ENCODE peak calls at places on chromosomes 16 and 17, in seven cellular contexts. S, C, F, B, W, T and P are unnamed samples.

GRCh38 chr16:85473909-85474640 is 139.0 kb upstream of the GSE1 start:
- DNase-seq in S (no peak), C (no peak), B (no peak), F (no peak), W (no peak), T (peak; percentile 52), P (no peak)

GRCh38 chr17:37792787-37793186 is 47.9 kb upstream of the HNF1B start:
- DNase-seq in B (no peak), F (no peak), T (no peak), W (no peak), S (no peak), C (no peak), P (no peak)

GRCh38 chr17:2059125-2059836 is 4.4 kb downstream of the HIC1 start:
- DNase-seq in T (no peak), C (no peak), W (no peak), S (no peak), F (no peak), B (no peak), P (no peak)

GRCh38 chr16:53159781-53160436 is 105.1 kb downstream of the CHD9 start:
- DNase-seq in S (no peak), C (no peak), T (no peak), B (no peak), W (peak; percentile 63), F (peak; percentile 32), P (no peak)

GRCh38 chr17:40451420-40451819 is 8.2 kb downstream of the IGFBP4 start:
- DNase-seq in S (peak; percentile 87), F (peak; percentile 84), W (no peak), B (peak; percentile 90), C (no peak), T (peak; percentile 93), P (no peak)

GRCh38 chr17:40075216-40076100 is 12.7 kb downstream of the THRA start:
- DNase-seq in C (peak; percentile 90), B (peak; percentile 94), F (peak; percentile 80), W (peak; percentile 75), T (peak; percentile 74), S (peak; percentile 85), P (no peak)

GRCh38 chr17:66331038-66331816 is 28.8 kb downstream of the PRKCA start:
- DNase-seq in F (no peak), B (no peak), S (no peak), W (no peak), C (no peak), T (no peak), P (no peak)

GRCh38 chr17:11486726-11487310 is 111.5 kb upstream of the DNAH9 start:
- DNase-seq in S (no peak), B (no peak), T (no peak), W (no peak), F (no peak), C (no peak), P (peak; percentile 70)

GRCh38 chr17:75888484-75888883 is 8.3 kb downstream of the TRIM65 start:
- DNase-seq in F (no peak), B (no peak), W (no peak), C (no peak), S (no peak), T (no peak), P (no peak)

GRCh38 chr17:9183297-9183696 is 162.0 kb downstream of the NTN1 start:
- DNase-seq in B (no peak), T (no peak), S (no peak), F (no peak), W (no peak), C (no peak), P (no peak)

GRCh38 chr17:45022655-45023339 is 28.6 kb downstream of the DCAKD start:
- DNase-seq in C (no peak), W (no peak), T (no peak), F (no peak), B (no peak), S (no peak), P (no peak)

GRCh38 chr17:51371732-51372151 is 111.4 kb downstream of the UTP18 start:
- DNase-seq in F (peak; percentile 15), B (no peak), W (peak; percentile 86), S (no peak), T (no peak), C (no peak), P (no peak)

GRCh38 chr17:72693147-72693878 is 399.2 kb downstream of the SLC39A11 start:
- DNase-seq in T (no peak), C (no peak), S (no peak), W (no peak), B (no peak), F (no peak), P (no peak)

GRCh38 chr17:2084766-2085647 is 30.1 kb downstream of the HIC1 start:
- DNase-seq in S (no peak), T (peak; percentile 85), W (peak; percentile 67), F (peak; percentile 74), B (no peak), C (peak; percentile 85), P (no peak)

GRCh38 chr16:11032922-11033291 is 88.5 kb downstream of the CLEC16A start:
- DNase-seq in B (peak; percentile 66), C (peak; percentile 83), W (no peak), S (peak; percentile 40), F (peak; percentile 45), T (peak; percentile 78), P (no peak)

DNA sequence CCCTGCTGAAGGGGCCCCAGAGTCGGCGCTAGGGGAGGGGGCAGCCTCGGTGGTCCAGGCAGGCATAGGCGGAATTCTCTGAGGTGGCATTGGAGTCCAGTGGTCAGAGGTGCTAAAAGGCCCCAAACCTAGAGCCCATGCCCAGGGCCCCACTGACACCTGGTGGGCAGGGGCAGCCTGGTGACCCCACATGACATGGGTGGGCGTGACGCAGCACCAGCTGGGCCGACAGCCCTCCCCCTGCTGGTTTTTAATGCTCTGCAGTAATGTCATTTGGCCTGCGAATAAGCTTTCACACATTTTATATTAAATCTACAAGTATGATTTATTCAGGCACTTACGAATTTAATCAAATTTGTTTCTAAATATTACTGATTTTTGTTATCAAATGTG is 2.1 kb upstream of the RNPS1 start:
- DNase-seq in T (no peak), F (no peak), B (no peak), C (no peak), S (no peak), W (no peak), P (no peak)
- TF ChIP-seq CTCF in T (no peak), F (no peak), B (no peak), C (no peak), S (no peak), W (no peak), P (no peak)

DNA sequence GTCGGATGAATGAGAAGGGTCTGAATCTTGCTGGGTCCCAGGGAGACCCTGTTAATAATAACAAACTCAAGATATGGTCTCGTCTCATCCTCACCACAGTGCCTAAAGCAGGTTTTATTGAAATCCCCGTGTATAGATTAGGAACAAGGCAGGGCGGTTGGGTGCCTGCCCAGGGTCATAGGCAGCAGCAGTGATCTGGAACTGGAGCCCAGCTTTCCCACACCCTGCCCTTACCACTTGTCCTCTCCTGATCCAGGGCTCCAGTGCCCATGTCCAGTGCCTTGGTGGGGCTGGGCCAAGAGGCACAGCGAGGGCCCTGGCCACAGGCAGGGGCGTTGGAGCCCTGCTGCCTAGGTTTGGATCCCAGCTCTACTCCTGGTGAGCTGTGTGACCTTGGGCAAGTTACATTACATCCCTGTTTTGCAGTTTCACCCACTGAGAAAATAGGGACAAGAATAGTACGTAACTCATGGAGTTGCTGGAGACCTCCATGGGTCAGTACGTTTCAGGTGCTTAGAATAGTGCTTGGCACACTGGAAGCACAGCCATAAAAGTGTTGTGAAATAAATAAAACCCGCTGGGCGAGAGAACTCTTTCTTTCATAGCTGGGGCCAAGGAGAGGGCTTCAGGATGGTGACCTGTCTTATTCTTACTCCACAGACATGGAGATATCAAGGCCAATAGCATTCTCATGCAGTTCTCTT is 13.9 kb downstream of the SOCS3 start:
- DNase-seq in T (no peak), B (no peak), F (no peak), W (no peak), C (no peak), S (no peak), P (no peak)
- H3K4me1 ChIP-seq in T (peaks cover 9% of the 10 kb centered on the region), B (peaks cover 17% of the 10 kb centered on the region), F (peaks cover 59% of the 10 kb centered on the region), W (peaks cover 52% of the 10 kb centered on the region), C (peaks cover 85% of the 10 kb centered on the region), S (peaks cover 69% of the 10 kb centered on the region), P (peaks cover 53% of the 10 kb centered on the region)

DNA sequence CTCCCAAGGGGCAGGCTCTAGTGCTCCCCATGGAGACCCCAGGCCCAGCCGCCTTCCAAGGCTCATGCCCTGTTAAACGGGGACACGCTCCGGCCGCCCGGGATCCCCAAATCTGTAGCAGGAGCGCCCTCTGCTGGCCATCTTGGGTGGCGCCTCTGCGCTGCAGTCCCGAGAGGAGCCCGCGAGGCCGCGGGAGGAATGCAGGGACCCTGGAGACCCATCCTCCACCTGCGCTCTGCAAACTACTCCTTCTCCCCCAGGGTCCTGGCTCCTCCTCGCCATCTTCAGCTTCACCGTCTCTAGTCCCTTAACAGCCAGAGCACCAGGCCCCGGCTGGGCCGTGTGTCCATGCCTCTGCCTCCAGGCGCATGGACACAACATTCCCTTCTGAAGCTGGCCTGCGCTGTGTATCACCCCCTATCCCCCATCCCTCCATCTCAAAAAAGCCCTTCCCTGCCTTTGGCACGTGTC is 23.6 kb upstream of the KRT17 start:
- DNase-seq in B (peak; percentile 95), C (peak; percentile 95), W (peak; percentile 82), T (peak; percentile 88), F (peak; percentile 85), S (peak; percentile 89), P (peak; percentile 95)
- H3K4me3 ChIP-seq in B (peak overlapping the region; percentile 31), C (peak overlapping the region; percentile 45), W (peak overlapping the region; percentile 48), T (peak overlapping the region; percentile 17), F (peak overlapping the region; percentile 52), S (peak overlapping the region; percentile 55), P (peak overlapping the region; percentile 44)

DNA sequence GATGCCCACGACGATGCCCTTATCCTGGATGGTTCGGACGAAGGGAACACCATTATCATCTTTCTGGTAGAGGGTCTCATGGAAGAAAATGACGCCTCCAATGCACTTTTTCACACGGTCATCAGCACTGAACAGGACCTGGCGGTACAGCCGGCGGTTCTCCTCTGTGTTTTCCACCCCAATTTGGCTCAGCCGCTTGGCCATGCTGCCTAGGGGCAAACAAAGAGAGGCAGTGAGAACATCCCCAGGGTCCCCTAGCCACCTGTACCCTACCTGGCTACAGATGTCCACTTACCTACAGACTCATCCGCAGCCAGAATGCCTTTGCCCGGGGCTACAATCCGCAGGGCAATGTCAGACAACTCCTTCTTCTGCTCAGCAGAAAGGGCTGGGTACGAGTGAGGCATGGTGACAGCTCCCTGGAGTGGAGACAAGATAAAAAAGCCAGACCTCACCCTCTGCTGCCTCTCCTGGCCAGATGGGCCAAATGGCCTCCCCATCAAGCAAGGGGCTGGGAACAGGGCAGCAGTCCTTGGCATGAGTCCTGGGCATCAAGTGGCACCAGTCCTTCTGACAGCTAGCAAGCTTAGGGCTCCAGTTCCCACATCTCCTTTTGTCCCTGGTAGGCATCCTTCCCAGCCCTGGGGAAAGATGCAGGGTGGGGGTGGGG is 1.4 kb downstream of the ALDOC start:
- DNase-seq in S (peak; percentile 81), B (no peak), W (no peak), F (peak; percentile 88), T (no peak), C (no peak), P (no peak)
- TF ChIP-seq CTCF in S (peak; percentile 55), B (no peak), W (no peak), F (peak; percentile 29), T (no peak), C (no peak), P (no peak)